ENCODE peak calls at places on chromosomes 2 and 18, in six cellular contexts. X is foreskin keratinocyte, R is prostate gland, H is stomach, F is heart left ventricle, T is HFF-Myc. E is an unnamed sample.

GRCh38 chr18:4107049-4107459 is 348.1 kb downstream of the DLGAP1 start:
- DNase-seq in R (no peak), F (no peak), H (no peak), X (no peak), T (no peak), E (no peak)

GRCh38 chr2:102187191-102188150 is 648 bp downstream of the IL1RL2 start:
- DNase-seq in T (no peak), X (no peak), R (no peak), F (peak; percentile 83), H (peak; percentile 49), E (no peak)

GRCh38 chr18:45527891-45528290 is 87.4 kb upstream of the SLC14A2 start:
- DNase-seq in H (no peak), F (no peak), T (no peak), X (no peak), R (no peak), E (no peak)

GRCh38 chr2:148124271-148124670 is 103.4 kb downstream of the MBD5 start:
- DNase-seq in F (no peak), X (peak; percentile 59), T (no peak), R (no peak), H (no peak), E (no peak)

GRCh38 chr2:165833156-165833555 is 39.1 kb upstream of the GALNT3 start:
- DNase-seq in H (no peak), R (peak; percentile 9), X (peak; percentile 86), T (no peak), F (no peak), E (peak; percentile 26)

GRCh38 chr2:197453914-197454398 is 604 bp downstream of the COQ10B start:
- DNase-seq in F (no peak), R (peak; percentile 63), T (peak; percentile 80), H (peak; percentile 70), X (no peak), E (peak; percentile 83)

GRCh38 chr2:39017314-39017713 is 103.5 kb downstream of the SOS1 start:
- DNase-seq in H (no peak), F (no peak), T (no peak), R (no peak), X (no peak), E (no peak)

GRCh38 chr2:101698419-101699190 is 1.1 kb downstream of the MAP4K4 start:
- DNase-seq in F (no peak), R (peak; percentile 12), H (no peak), X (no peak), T (no peak), E (no peak)

GRCh38 chr2:120625865-120626560 is 109.7 kb upstream of the GLI2 start:
- DNase-seq in T (no peak), F (no peak), H (peak; percentile 95), X (no peak), R (peak; percentile 91), E (no peak)

GRCh38 chr2:22213237-22213636 is 1089.5 kb downstream of the TDRD15 start:
- DNase-seq in X (no peak), F (no peak), T (no peak), H (no peak), R (no peak), E (no peak)

GRCh38 chr2:22209545-22209944 is 1085.8 kb downstream of the TDRD15 start:
- DNase-seq in R (no peak), T (no peak), F (no peak), H (no peak), X (no peak), E (no peak)

GRCh38 chr2:22221006-22221405 is 1097.2 kb downstream of the TDRD15 start:
- DNase-seq in R (no peak), F (no peak), H (no peak), T (no peak), X (no peak), E (no peak)

DNA sequence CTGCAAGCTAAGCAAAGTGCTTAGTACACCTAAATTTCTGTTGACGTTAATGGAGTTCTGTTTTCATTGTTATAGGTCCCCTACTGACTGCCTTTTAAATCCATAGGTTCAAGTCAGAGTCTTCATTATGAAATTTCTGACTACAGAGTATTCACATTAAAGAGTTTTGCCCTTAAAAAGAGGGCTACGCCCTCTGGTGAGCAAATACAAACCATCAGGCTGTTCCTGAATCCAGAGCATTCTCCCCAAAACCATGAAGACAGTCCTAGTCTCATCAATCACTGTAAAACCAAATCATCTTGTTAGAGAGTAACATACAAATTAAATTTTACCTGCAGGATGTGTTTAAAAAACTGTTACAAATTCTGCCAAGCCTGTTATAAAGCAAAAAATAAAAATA is 1091.7 kb downstream of the TDRD15 start:
- DNase-seq in R (no peak), T (no peak), X (no peak), H (no peak), F (no peak), E (no peak)
- TF ChIP-seq CTCF in R (no peak), T (no peak), X (no peak), H (no peak), F (no peak), E (no peak)

DNA sequence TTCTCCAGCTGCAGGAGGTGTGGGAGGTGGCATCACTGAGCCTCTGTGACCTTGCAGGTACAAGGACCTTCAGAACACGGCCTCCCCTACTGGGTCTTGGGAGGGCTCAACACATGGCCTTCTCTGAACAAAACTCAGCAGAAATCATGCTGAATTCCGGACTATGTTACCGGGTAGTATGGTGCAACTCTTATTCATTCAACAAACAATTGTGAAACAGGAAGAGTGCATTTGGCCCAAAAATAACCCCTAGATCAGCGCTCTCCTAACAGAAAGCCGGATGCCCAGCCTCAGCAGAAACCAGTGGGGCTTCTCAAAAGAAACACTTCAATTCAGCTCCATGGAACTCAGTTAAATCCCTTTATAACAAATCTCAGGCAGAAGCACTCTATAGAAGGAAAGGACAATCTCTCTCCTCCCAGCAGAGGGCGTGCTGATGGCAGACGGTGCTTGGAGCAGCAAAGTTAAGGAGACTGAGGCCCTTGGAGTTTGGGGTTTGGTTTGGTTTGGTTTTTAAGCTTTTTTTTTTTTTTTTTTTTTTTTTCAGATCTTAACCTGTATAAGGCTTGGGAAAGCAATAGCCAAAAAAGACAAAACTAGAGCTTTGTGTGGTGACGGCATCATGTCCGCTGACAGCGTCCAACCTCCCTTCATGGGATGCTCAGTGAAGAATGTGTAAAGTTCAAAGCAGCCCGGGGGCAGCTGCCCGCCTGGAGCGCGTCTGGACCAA is 104.2 kb upstream of the SALL3 start:
- DNase-seq in R (peak; percentile 39), F (no peak), X (no peak), T (no peak), H (no peak), E (no peak)
- TF ChIP-seq CTCF in R (peak; percentile 41), F (peak; percentile 50), X (peak; percentile 3), T (no peak), H (peak; percentile 26), E (no peak)

DNA sequence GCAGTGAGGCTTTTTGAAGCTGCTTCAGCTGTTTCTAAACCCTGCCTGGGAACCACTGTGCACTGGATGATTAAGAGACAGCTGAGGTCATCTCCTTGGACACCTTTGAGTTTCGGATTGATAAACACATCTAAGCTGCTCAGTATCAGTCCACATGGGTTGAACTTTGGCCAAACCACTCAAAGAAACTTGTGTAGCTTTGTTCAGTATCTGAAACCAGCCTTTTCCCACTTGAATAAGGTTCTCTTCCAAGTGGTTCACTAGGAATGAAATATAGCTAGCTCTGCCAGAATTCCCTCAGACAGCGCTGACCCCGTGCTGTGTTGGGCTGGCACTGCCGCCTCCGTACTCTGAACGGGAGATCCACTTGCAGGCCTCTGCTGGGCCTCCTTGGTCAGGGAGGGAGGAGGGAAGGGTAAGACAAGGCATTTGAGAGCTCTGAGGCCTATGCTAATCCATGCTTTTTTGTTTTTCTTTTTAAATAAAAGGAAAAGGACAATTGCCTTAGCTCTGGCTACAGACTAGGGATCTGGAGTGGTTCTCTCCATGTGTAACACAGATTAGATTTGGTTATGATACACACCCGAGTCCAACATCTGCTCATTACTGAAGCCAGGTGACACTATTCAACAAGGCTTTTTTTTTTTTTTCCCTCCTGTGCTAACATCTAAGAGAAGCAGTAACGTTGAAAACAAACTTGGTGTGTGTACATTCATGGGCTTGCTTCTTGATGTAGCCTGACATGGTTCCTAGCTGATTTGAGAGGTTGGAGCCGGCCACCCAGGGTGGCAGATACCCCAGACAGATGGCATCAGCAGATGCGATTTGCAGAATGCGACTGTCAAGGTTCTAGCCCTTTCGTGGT is 67.7 kb downstream of the NCK2 start:
- DNase-seq in H (no peak), X (peak; percentile 34), T (no peak), F (no peak), R (no peak), E (peak; percentile 72)
- TF ChIP-seq CTCF in H (no peak), X (no peak), T (no peak), F (no peak), R (no peak), E (no peak)

DNA sequence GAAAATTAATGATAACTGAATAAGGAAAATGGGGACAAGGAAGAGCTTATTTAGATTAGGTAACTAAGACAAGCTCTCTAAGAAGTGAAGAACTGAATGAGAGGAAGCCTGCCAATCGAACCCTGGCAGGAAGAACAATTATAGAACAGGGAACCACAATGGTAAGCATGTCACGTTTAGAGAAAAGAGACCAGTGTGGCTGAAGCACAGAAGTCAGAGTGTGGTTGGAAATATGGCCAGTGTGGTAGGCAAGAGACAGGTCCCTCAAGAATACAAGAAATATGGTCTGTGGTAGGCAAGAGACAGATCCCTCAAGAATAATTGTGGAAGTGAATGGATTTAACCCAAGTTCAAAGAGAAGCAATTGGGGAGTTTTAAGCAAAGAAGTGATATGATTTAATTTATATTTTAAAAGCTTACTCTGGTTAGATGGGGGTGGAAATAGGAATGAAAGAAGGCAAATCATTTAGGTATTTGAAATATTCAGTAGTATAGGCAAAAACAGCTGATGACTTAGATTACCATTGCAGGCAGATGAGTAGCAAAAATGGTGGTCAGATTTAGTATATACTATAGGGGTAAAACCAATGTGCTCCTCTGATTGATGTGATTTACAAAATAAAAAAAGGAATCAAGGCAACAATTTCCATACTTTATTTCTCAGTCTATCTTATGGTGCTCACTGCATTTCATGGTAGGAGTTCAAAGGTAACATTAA is 38.8 kb upstream of the ERMN start:
- DNase-seq in R (no peak), X (no peak), T (no peak), H (no peak), F (no peak), E (no peak)
- TF ChIP-seq CTCF in R (no peak), X (no peak), T (no peak), H (no peak), F (no peak), E (no peak)

GRCh38 chr2:187842978-187843847 is 289.0 kb upstream of the TFPI start:
- DNase-seq in R (no peak), H (no peak), F (no peak), T (peak; percentile 38), X (peak; percentile 18), E (peak; percentile 55)
- TF ChIP-seq CTCF in R (peak; percentile 56), H (peak; percentile 55), F (peak; percentile 64), T (peak; percentile 47), X (peak; percentile 84), E (peak; percentile 64)

GRCh38 chr2:46193855-46194254 is 103.4 kb upstream of the EPAS1 start:
- DNase-seq in F (no peak), X (no peak), R (no peak), H (no peak), T (no peak), E (no peak)

GRCh38 chr2:46196871-46197462 is 100.2 kb upstream of the EPAS1 start:
- DNase-seq in X (no peak), H (no peak), T (no peak), F (no peak), R (no peak), E (no peak)

GRCh38 chr2:46197672-46198071 is 99.5 kb upstream of the EPAS1 start:
- DNase-seq in F (no peak), R (no peak), H (no peak), X (no peak), T (no peak), E (no peak)

GRCh38 chr2:46194856-46195255 is 102.4 kb upstream of the EPAS1 start:
- DNase-seq in H (no peak), F (no peak), R (no peak), T (no peak), X (no peak), E (no peak)

GRCh38 chr2:46195819-46196218 is 101.4 kb upstream of the EPAS1 start:
- DNase-seq in F (no peak), H (no peak), R (no peak), X (no peak), T (no peak), E (no peak)
- TF ChIP-seq CTCF in F (no peak), H (no peak), R (no peak), X (no peak), T (no peak), E (no peak)

E was measured in retinal pigment epithelial cell.